ENCODE peak calls at places on chromosome 13, in five cellular contexts. C, R, Q, E and K are unnamed samples.

GRCh38 chr13:24459234-24459633 is 53.3 kb downstream of the PARP4 start:
- DNase-seq in R (no peak), C (peak), E (no peak), Q (no peak), K (peak)

GRCh38 chr13:77480071-77480470 is 55.4 kb upstream of the SCEL start:
- DNase-seq in E (no peak), R (no peak), Q (no peak), C (no peak), K (no peak)

GRCh38 chr13:40273173-40274000 is 393.1 kb downstream of the FOXO1 start:
- DNase-seq in Q (no peak), E (no peak), C (no peak), R (no peak), K (no peak)

GRCh38 chr13:50320297-50320862 is 305.1 kb downstream of the KCNRG start:
- DNase-seq in E (no peak), C (no peak), Q (no peak), R (no peak), K (no peak)

GRCh38 chr13:61162636-61163035 is 253.0 kb downstream of the PCDH20 start:
- DNase-seq in R (no peak), C (no peak), E (no peak), Q (no peak), K (no peak)

GRCh38 chr13:71316964-71317363 is 550.0 kb downstream of the DACH1 start:
- DNase-seq in E (no peak), R (no peak), C (no peak), Q (no peak), K (no peak)

GRCh38 chr13:75946746-75947397 is 310.7 kb downstream of the LMO7 start:
- DNase-seq in R (no peak), Q (no peak), C (no peak), E (no peak), K (no peak)

GRCh38 chr13:51270606-51271005 is 48.4 kb downstream of the FAM124A start:
- DNase-seq in Q (no peak), E (no peak), C (no peak), R (no peak), K (no peak)

GRCh38 chr13:75610466-75610865 is 25.7 kb upstream of the LMO7 start:
- DNase-seq in E (no peak), R (no peak), C (no peak), Q (no peak), K (no peak)

GRCh38 chr13:99220199-99220931 is 19.7 kb downstream of the UBAC2 start:
- DNase-seq in Q (no peak), R (no peak), C (no peak), E (no peak), K (no peak)

GRCh38 chr13:44313674-44314073 is 60.0 kb upstream of the SERP2 start:
- DNase-seq in R (no peak), E (no peak), Q (no peak), C (no peak), K (no peak)

GRCh38 chr13:43085545-43085944 is 62.2 kb downstream of the DNAJC15 start:
- DNase-seq in Q (no peak), R (no peak), C (no peak), E (no peak), K (no peak)

GRCh38 chr13:90293793-90294361 is 1053.6 kb upstream of the MIR17HG start:
- DNase-seq in E (no peak), C (no peak), Q (no peak), R (no peak), K (no peak)

GRCh38 chr13:103140001-103140671 is 73.9 kb upstream of the SLC10A2 start:
- DNase-seq in R (no peak), E (no peak), C (no peak), Q (no peak), K (peak)